ENCODE peak calls at places on chromosomes 2 and 18, in nine cellular contexts. S is effector memory CD4-positive, alpha-beta T cell; J is mammary epithelial cell; H is astrocyte; D is brain microvascular endothelial cell; O is A549; E is AG04450; V is keratinocyte; R is testis. B is an unnamed sample.

GRCh38 chr2:212145111-212145510 is 393.5 kb downstream of the ERBB4 start:
- DNase-seq in O (no peak), H (peak; percentile 79), J (peak; percentile 6), R (no peak), V (no peak), D (peak; percentile 37), E (no peak), S (no peak), B (no peak)

GRCh38 chr2:165837122-165837521 is 43.1 kb upstream of the GALNT3 start:
- DNase-seq in J (peak; percentile 48), R (no peak), D (peak; percentile 75), E (no peak), H (peak; percentile 78), V (no peak), O (no peak), S (no peak), B (no peak)

GRCh38 chr2:175251425-175252041 is 70.0 kb upstream of the ATP5MC3 start:
- DNase-seq in O (peak; percentile 20), H (peak; percentile 16), R (no peak), V (no peak), J (no peak), D (peak; percentile 35), S (no peak), E (no peak), B (no peak)

GRCh38 chr2:234304945-234305344 is 191.9 kb downstream of the ARL4C start:
- DNase-seq in S (no peak), D (peak; percentile 18), V (no peak), R (no peak), H (peak; percentile 47), J (peak; percentile 54), E (no peak), O (peak; percentile 48), B (no peak)

GRCh38 chr2:140061240-140061639 is 1281.0 kb upstream of the NXPH2 start:
- DNase-seq in D (no peak), S (no peak), O (no peak), E (no peak), V (no peak), J (no peak), H (no peak), R (no peak), B (no peak)

GRCh38 chr2:86368181-86368824 is 30.9 kb upstream of the REEP1 start:
- DNase-seq in V (no peak), O (peak; percentile 67), D (peak; percentile 12), R (peak; percentile 47), S (peak; percentile 34), J (peak; percentile 20), H (peak; percentile 12), E (no peak), B (no peak)

GRCh38 chr2:65353046-65353445 is 79.4 kb downstream of the SPRED2 start:
- DNase-seq in S (no peak), O (no peak), E (no peak), V (no peak), D (no peak), H (no peak), J (no peak), R (no peak), B (no peak)

GRCh38 chr2:195382186-195382585 is 274.8 kb upstream of the SLC39A10 start:
- DNase-seq in V (no peak), E (no peak), S (peak; percentile 0), J (no peak), H (no peak), O (no peak), R (no peak), D (no peak), B (no peak)

GRCh38 chr2:239053801-239054503 is 206.1 kb downstream of the TWIST2 start:
- DNase-seq in J (no peak), E (no peak), R (no peak), D (no peak), H (no peak), S (no peak), V (no peak), O (no peak), B (no peak)

GRCh38 chr2:226115102-226115831 is 684.4 kb downstream of the IRS1 start:
- DNase-seq in D (peak; percentile 96), V (peak; percentile 90), R (no peak), J (peak; percentile 98), S (no peak), H (peak; percentile 99), O (peak; percentile 51), E (peak; percentile 92), B (peak; percentile 88)

GRCh38 chr2:203533696-203534471 is 1.2 kb downstream of the RAPH1 start:
- DNase-seq in O (peak; percentile 15), E (peak; percentile 26), R (no peak), J (peak; percentile 67), V (peak; percentile 4), D (peak; percentile 27), H (peak; percentile 90), S (peak; percentile 0), B (no peak)

GRCh38 chr2:236177604-236177966 is 9.4 kb upstream of the GBX2 start:
- DNase-seq in V (no peak), H (no peak), D (no peak), S (no peak), R (peak; percentile 50), E (no peak), O (peak; percentile 89), J (no peak), B (no peak)

GRCh38 chr18:22829781-22830180 is 103.3 kb upstream of the RBBP8 start:
- DNase-seq in H (no peak), D (no peak), J (peak; percentile 74), V (no peak), O (no peak), E (no peak), S (no peak), R (no peak), B (no peak)

DNA sequence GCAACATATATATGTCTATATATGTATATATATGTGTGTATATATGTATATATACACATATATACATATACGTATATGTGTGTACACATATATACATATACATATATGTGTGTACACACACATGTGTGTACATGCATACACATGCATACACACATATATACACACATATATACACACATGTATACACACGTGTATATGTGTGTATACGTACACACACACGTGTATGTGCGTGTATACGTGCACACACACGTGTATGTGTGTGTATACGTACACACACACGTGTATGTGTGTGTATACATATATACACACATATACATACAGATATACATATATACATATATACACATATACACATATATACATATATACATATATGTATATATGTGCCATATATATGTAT is 89.4 kb downstream of the SPHKAP start:
- DNase-seq in H (no peak), V (no peak), J (no peak), D (no peak), R (no peak), E (no peak), S (no peak), O (no peak), B (no peak)
- H3K27ac ChIP-seq in H (no peak overlapping the region), V (no peak overlapping the region), J (no peak overlapping the region), D (no peak overlapping the region), R (no peak overlapping the region), E (no peak overlapping the region), S (no peak overlapping the region), O (no peak overlapping the region), B (no peak overlapping the region)

DNA sequence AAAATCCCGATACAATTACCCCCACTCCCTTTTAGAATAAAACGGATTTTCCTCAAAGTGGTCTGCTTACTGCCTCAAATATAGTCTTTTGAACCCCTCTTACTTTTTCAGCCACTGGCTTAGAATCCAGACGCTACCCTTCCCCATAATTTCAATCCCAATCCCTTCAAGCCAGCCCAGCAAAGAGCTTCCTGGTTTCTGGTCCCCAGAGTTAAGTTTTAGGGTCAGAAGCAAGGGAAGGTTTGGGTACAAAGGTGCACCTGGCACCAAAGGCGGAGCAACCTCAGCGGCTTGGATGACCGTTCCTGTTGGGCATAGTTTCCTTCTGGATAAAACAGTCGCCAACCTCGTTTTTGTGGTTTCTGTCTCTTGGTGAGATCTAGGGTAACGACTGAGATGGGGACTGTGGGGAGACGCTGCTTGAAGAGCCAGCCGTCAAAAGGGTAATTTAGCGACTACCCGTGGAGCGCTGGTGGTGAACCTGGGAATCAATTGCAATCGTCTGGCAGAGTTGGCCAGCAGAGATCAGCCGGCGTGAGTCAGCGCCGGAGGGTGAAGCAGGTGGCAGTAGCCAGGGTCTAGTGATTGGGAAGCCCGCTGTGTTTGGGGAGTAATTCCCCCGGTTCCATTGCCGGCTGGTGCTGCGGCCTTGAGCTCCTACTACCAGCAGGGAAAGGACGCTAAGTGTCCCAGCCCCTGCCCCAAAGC is 1.6 kb downstream of the FEV start:
- DNase-seq in V (no peak), O (no peak), D (no peak), H (no peak), J (no peak), E (no peak), R (no peak), S (no peak), B (no peak)
- H3K27ac ChIP-seq in V (no peak overlapping the region), O (no peak overlapping the region), D (no peak overlapping the region), H (no peak overlapping the region), J (no peak overlapping the region), E (no peak overlapping the region), R (no peak overlapping the region), S (no peak overlapping the region), B (no peak overlapping the region)

GRCh38 chr2:80364511-80365212 is 60.1 kb upstream of the LRRTM1 start:
- DNase-seq in E (no peak), H (no peak), J (no peak), O (no peak), R (no peak), S (no peak), V (no peak), D (no peak), B (no peak)

GRCh38 chr2:80363330-80363729 is 58.8 kb upstream of the LRRTM1 start:
- DNase-seq in S (no peak), E (no peak), J (no peak), R (no peak), O (no peak), H (no peak), V (no peak), D (no peak), B (no peak)

GRCh38 chr2:80365762-80366161 is 61.2 kb upstream of the LRRTM1 start:
- DNase-seq in S (no peak), H (no peak), R (no peak), J (no peak), O (no peak), V (no peak), E (no peak), D (no peak), B (no peak)

GRCh38 chr2:80361904-80362303 is 57.4 kb upstream of the LRRTM1 start:
- DNase-seq in H (no peak), E (no peak), J (no peak), D (no peak), S (no peak), O (no peak), R (no peak), V (no peak), B (no peak)

DNA sequence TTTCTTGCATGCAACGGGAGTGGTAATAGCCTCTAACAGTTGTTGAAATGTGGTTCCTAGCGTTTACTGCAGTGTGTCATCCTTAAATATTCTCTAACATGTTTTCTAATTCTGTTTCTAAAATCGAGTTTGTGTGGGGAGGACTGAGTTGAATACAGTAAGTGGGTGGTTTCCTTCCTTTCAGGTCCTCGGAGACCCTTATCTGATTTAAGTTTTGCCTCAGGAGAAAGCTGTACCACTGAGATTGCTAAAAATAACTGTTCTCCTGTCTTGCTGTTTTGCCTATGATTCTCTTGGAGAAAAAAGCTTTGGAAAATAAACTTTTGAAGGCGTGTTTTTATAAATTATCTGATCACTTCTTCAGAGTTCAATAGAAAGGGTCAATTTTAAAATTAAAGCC is 59.4 kb upstream of the LRRTM1 start:
- DNase-seq in J (no peak), V (no peak), O (no peak), R (no peak), H (no peak), D (no peak), S (no peak), E (no peak), B (no peak)
- H3K27ac ChIP-seq in J (no peak overlapping the region), V (no peak overlapping the region), O (no peak overlapping the region), R (no peak overlapping the region), H (no peak overlapping the region), D (no peak overlapping the region), S (no peak overlapping the region), E (no peak overlapping the region), B (no peak overlapping the region)

GRCh38 chr2:70732736-70733427 is 35.1 kb downstream of the ADD2 start:
- DNase-seq in O (no peak), E (no peak), V (no peak), J (no peak), H (no peak), R (no peak), D (no peak), S (no peak), B (no peak)
- H3K27ac ChIP-seq in O (no peak overlapping the region), E (no peak overlapping the region), V (no peak overlapping the region), J (no peak overlapping the region), H (no peak overlapping the region), R (no peak overlapping the region), D (no peak overlapping the region), S (no peak overlapping the region), B (no peak overlapping the region)

B was measured in epithelial cell of prostate.